ENCODE peak calls at places on chromosomes 7 and 10, in five cellular contexts. U is spleen, M is thoracic aorta, A is neural progenitor cell, L is HCT116. C is an unnamed sample.

GRCh38 chr7:118517275-118517674 is 292.8 kb downstream of the ANKRD7 start:
- DNase-seq in L (no peak), M (no peak), A (no peak), U (no peak), C (no peak)

GRCh38 chr10:96259884-96260511 is 11.4 kb downstream of the BLNK start:
- DNase-seq in M (no peak), U (no peak), A (no peak), L (no peak), C (no peak)

GRCh38 chr7:151376218-151376902 is 33.5 kb downstream of the WDR86 start:
- DNase-seq in L (no peak), A (no peak), M (no peak), U (peak; percentile 63), C (no peak)

GRCh38 chr10:61845196-61845949 is 56.1 kb upstream of the ARID5B start:
- DNase-seq in L (no peak), A (no peak), M (no peak), U (no peak), C (no peak)

GRCh38 chr7:107372298-107372697 is 97.6 kb upstream of the GPR22 start:
- DNase-seq in U (no peak), A (no peak), M (no peak), L (no peak), C (no peak)

GRCh38 chr10:72765051-72765450 is 73.1 kb downstream of the MCU start:
- DNase-seq in A (no peak), U (no peak), M (no peak), L (no peak), C (no peak)

GRCh38 chr10:778626-779330 is 89.3 kb upstream of the DIP2C start:
- DNase-seq in U (no peak), M (no peak), A (no peak), L (no peak), C (no peak)

GRCh38 chr7:116702046-116702445 is 30.1 kb downstream of the MET start:
- DNase-seq in M (no peak), L (no peak), U (no peak), A (no peak), C (peak; percentile 59)

GRCh38 chr7:101590663-101591435 is 38.2 kb downstream of the MYL10 start:
- DNase-seq in A (no peak), M (no peak), L (no peak), U (no peak), C (no peak)

GRCh38 chr10:9254353-9254752 is 1199.9 kb downstream of the GATA3 start:
- DNase-seq in L (no peak), U (no peak), M (no peak), A (no peak), C (peak; percentile 14)

GRCh38 chr7:148622887-148623585 is 32.5 kb downstream of the C7orf33 start:
- DNase-seq in A (peak; percentile 40), L (no peak), M (no peak), U (no peak), C (no peak)

GRCh38 chr7:143503261-143503660 is 25.6 kb downstream of the TAS2R41 start:
- DNase-seq in M (no peak), A (no peak), U (no peak), L (no peak), C (no peak)

GRCh38 chr10:132700168-132701098 is 85.5 kb downstream of the NKX6-2 start:
- DNase-seq in U (peak; percentile 73), A (no peak), L (no peak), M (no peak), C (no peak)

GRCh38 chr10:87750001-87750651 is 67.9 kb downstream of the ATAD1 start:
- DNase-seq in A (peak; percentile 13), L (no peak), M (no peak), U (no peak), C (no peak)

GRCh38 chr10:119509909-119510451 is 32.5 kb downstream of the RGS10 start:
- DNase-seq in M (no peak), L (no peak), A (no peak), U (peak; percentile 43), C (peak; percentile 31)

GRCh38 chr7:139701908-139702307 is 75.9 kb downstream of the HIPK2 start:
- DNase-seq in U (no peak), L (no peak), A (no peak), M (no peak), C (no peak)

GRCh38 chr7:77244222-77244934 is 44.8 kb upstream of the FGL2 start:
- DNase-seq in M (no peak), A (no peak), L (no peak), U (no peak), C (no peak)

GRCh38 chr10:125344573-125345121 is 184.3 kb upstream of the CTBP2 start:
- DNase-seq in U (no peak), A (no peak), M (no peak), L (no peak), C (no peak)

GRCh38 chr10:78727728-78728127 is 341.0 kb upstream of the ZMIZ1 start:
- DNase-seq in A (no peak), U (no peak), L (no peak), M (no peak), C (no peak)

GRCh38 chr7:836429-836828 is 4.2 kb downstream of the SUN1 start:
- DNase-seq in L (peak; percentile 27), A (peak; percentile 48), M (no peak), U (no peak), C (no peak)

GRCh38 chr7:100159099-100159623 is 638 bp upstream of the TRAPPC14 start:
- DNase-seq in U (no peak), A (no peak), L (no peak), M (no peak), C (no peak)

GRCh38 chr10:43306899-43307298 is 40.0 kb upstream of the RASGEF1A start:
- DNase-seq in M (no peak), A (no peak), L (no peak), U (no peak), C (no peak)

GRCh38 chr10:31914370-31914769 is 14.3 kb downstream of the ARHGAP12 start:
- DNase-seq in A (no peak), U (no peak), L (no peak), M (no peak), C (no peak)

GRCh38 chr10:31908157-31908556 is 20.5 kb downstream of the ARHGAP12 start:
- DNase-seq in A (no peak), M (no peak), L (no peak), U (no peak), C (no peak)

GRCh38 chr10:31910016-31910415 is 18.6 kb downstream of the ARHGAP12 start:
- DNase-seq in L (no peak), M (no peak), U (no peak), A (no peak), C (no peak)

GRCh38 chr10:31912898-31913847 is 15.5 kb downstream of the ARHGAP12 start:
- DNase-seq in A (no peak), M (no peak), U (no peak), L (no peak), C (no peak)

GRCh38 chr10:31912289-31912688 is 16.3 kb downstream of the ARHGAP12 start:
- DNase-seq in L (no peak), U (no peak), M (no peak), A (no peak), C (peak; percentile 44)
- H3K27ac ChIP-seq in L (peak overlapping the region; percentile 63), U (no peak overlapping the region), M (no peak overlapping the region), A (no peak overlapping the region), C (no peak overlapping the region)

GRCh38 chr7:2360791-2361190 is 6.2 kb downstream of the EIF3B start:
- DNase-seq in L (no peak), A (no peak), M (no peak), U (no peak), C (no peak)

GRCh38 chr7:2363283-2363682 is 8.7 kb downstream of the EIF3B start:
- DNase-seq in L (no peak), A (no peak), M (no peak), U (no peak), C (no peak)

GRCh38 chr7:2359610-2360009 is 5.0 kb downstream of the EIF3B start:
- DNase-seq in A (no peak), M (no peak), L (no peak), U (no peak), C (no peak)

GRCh38 chr7:2358968-2359527 is 4.4 kb downstream of the EIF3B start:
- DNase-seq in U (no peak), M (no peak), A (no peak), L (no peak), C (no peak)

DNA sequence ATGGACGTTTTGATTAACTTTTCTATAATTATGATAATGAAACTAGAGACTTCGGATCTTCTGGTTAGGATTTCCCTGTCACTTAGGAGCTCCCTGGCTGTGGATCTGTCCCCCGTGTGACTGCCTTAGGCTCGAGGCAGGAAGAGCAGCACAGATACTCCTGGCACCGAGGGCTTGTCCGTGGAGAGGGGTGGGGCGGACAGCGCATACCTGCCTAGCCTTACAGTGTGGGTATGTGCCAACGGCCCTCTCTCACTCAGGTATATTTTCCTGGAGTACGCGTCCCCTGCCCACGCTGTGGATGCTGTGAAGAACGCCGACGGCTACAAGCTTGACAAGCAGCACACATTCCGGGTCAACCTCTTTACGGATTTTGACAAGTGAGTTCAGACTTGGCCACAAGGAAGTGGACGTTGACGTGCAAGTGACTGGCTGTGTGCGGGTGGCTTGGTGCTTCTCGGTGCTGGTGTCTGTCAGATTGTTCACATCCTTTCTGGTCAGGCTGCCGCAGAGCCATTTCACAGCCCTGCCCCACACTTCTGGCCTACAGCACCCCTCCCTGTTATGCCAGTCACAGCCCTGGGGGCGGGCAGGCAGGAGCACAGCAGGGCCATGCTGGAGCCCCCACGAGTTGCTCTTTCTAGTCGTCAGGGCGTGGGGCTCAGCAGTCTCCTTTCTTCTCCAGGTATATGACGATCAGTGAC is 7.9 kb downstream of the EIF3B start:
- DNase-seq in A (no peak), M (no peak), L (no peak), U (no peak), C (no peak)
- TF ChIP-seq CTCF in A (no peak), M (no peak), L (no peak), U (no peak), C (no peak)

GRCh38 chr10:3126741-3127342 is 45.7 kb downstream of the PITRM1 start:
- DNase-seq in U (no peak), L (no peak), A (peak; percentile 42), M (no peak), C (no peak)

GRCh38 chr10:3125527-3126170 is 46.9 kb downstream of the PITRM1 start:
- DNase-seq in L (no peak), M (no peak), A (no peak), U (no peak), C (no peak)

GRCh38 chr10:3124412-3125175 is 48.0 kb downstream of the PITRM1 start:
- DNase-seq in U (no peak), A (no peak), M (no peak), L (no peak), C (no peak)

GRCh38 chr10:3127921-3128320 is 44.7 kb downstream of the PITRM1 start:
- DNase-seq in A (no peak), M (no peak), U (no peak), L (no peak), C (no peak)

GRCh38 chr10:3126249-3126648 is 46.3 kb downstream of the PITRM1 start:
- DNase-seq in A (no peak), L (no peak), M (no peak), U (no peak), C (no peak)
- H3K27ac ChIP-seq in A (no peak overlapping the region), L (no peak overlapping the region), M (no peak overlapping the region), U (no peak overlapping the region), C (peak overlapping the region; percentile 44)

GRCh38 chr10:48981310-48981907 is 41.8 kb upstream of the LRRC18 start:
- DNase-seq in M (no peak), U (peak; percentile 85), A (peak; percentile 85), L (peak; percentile 42), C (peak; percentile 39)

GRCh38 chr10:48982584-48982983 is 42.9 kb upstream of the LRRC18 start:
- DNase-seq in A (no peak), M (no peak), L (no peak), U (no peak), C (no peak)

GRCh38 chr10:48985621-48986158 is 46.0 kb upstream of the LRRC18 start:
- DNase-seq in A (no peak), L (no peak), U (no peak), M (no peak), C (no peak)

GRCh38 chr10:48978318-48978717 is 38.7 kb upstream of the LRRC18 start:
- DNase-seq in A (no peak), M (no peak), L (no peak), U (no peak), C (no peak)

GRCh38 chr10:48983648-48984359 is 44.2 kb upstream of the LRRC18 start:
- DNase-seq in U (no peak), M (no peak), L (no peak), A (no peak), C (no peak)
- TF ChIP-seq CTCF in U (no peak), M (no peak), L (no peak), A (no peak), C (no peak)

C was measured in RWPE1.